ENCODE peak calls at places on chromosomes 2 and 18, in four cellular contexts. Z, V, H and W are unnamed samples.

GRCh38 chr18:48762836-48763713 is 187.7 kb downstream of the SMAD7 start:
- DNase-seq in Z (no peak), V (no peak), H (no peak), W (no peak)

GRCh38 chr2:12970861-12971260 is 254.1 kb downstream of the TRIB2 start:
- DNase-seq in Z (peak; percentile 28), V (peak; percentile 67), H (peak; percentile 46), W (no peak)

GRCh38 chr18:41150316-41150715 is 804.7 kb upstream of the PIK3C3 start:
- DNase-seq in Z (no peak), V (no peak), H (no peak), W (no peak)

GRCh38 chr2:177143444-177143843 is 69.2 kb upstream of the HNRNPA3 start:
- DNase-seq in Z (peak; percentile 77), V (peak; percentile 94), H (peak; percentile 39), W (no peak)

GRCh38 chr18:59912007-59912550 is 12.3 kb downstream of the PMAIP1 start:
- DNase-seq in Z (no peak), V (no peak), H (no peak), W (no peak)

GRCh38 chr2:144468823-144469595 is 50.9 kb downstream of the ZEB2 start:
- DNase-seq in Z (no peak), V (no peak), H (no peak), W (no peak)

GRCh38 chr2:74512744-74513604 is 1.3 kb upstream of the TLX2 start:
- DNase-seq in Z (no peak), V (no peak), H (no peak), W (no peak)

GRCh38 chr2:23566236-23567142 is 181.5 kb downstream of the KLHL29 start:
- DNase-seq in Z (no peak), V (peak; percentile 69), H (peak; percentile 64), W (no peak)

GRCh38 chr18:34352385-34353163 is 127.9 kb upstream of the NOL4 start:
- DNase-seq in Z (no peak), V (peak; percentile 45), H (no peak), W (peak; percentile 0)

GRCh38 chr2:21005111-21005699 is 38.7 kb downstream of the APOB start:
- DNase-seq in Z (no peak), V (no peak), H (no peak), W (no peak)

GRCh38 chr18:596288-596881 is 403 bp upstream of the CLUL1 start:
- DNase-seq in Z (no peak), V (peak; percentile 35), H (no peak), W (no peak)

GRCh38 chr2:240502059-240502429 is 55.7 kb downstream of the ANKMY1 start:
- DNase-seq in Z (no peak), V (no peak), H (no peak), W (no peak)

GRCh38 chr2:23386422-23387220 is 1.6 kb downstream of the KLHL29 start:
- DNase-seq in Z (no peak), V (peak; percentile 62), H (peak; percentile 58), W (no peak)